ENCODE peak calls at places on chromosomes 1 and 21, in seven cellular contexts. One of them, this sample, is unnamed.

GRCh38 chr1:65020774-65021173 is 54.4 kb upstream of the JAK1 start:
- DNase-seq in stomach: no peak
- DNase-seq in A549: peak
- DNase-seq in heart left ventricle: no peak
- DNase-seq in endothelial cell of umbilical vein: peak
- DNase-seq in ovary: no peak
- DNase-seq in HepG2: peak
- DNase-seq in this sample: no peak

GRCh38 chr1:56758135-56758534 is 61.1 kb downstream of the FYB2 start:
- DNase-seq in stomach: peak
- DNase-seq in A549: peak
- DNase-seq in heart left ventricle: peak
- DNase-seq in endothelial cell of umbilical vein: no peak
- DNase-seq in ovary: no peak
- DNase-seq in HepG2: peak
- DNase-seq in this sample: no peak

GRCh38 chr1:12348113-12348512 is 118.3 kb downstream of the VPS13D start:
- DNase-seq in stomach: no peak
- DNase-seq in A549: no peak
- DNase-seq in heart left ventricle: no peak
- DNase-seq in endothelial cell of umbilical vein: no peak
- DNase-seq in ovary: no peak
- DNase-seq in HepG2: no peak
- DNase-seq in this sample: no peak

GRCh38 chr1:189752461-189752860 is 725.2 kb downstream of the BRINP3 start:
- DNase-seq in stomach: no peak
- DNase-seq in A549: no peak
- DNase-seq in heart left ventricle: no peak
- DNase-seq in endothelial cell of umbilical vein: no peak
- DNase-seq in ovary: no peak
- DNase-seq in HepG2: no peak
- DNase-seq in this sample: no peak

GRCh38 chr1:40592107-40592773 is 60.8 kb downstream of the ZNF684 start:
- DNase-seq in stomach: no peak
- DNase-seq in A549: peak
- DNase-seq in heart left ventricle: no peak
- DNase-seq in endothelial cell of umbilical vein: peak
- DNase-seq in ovary: no peak
- DNase-seq in HepG2: peak
- DNase-seq in this sample: peak

GRCh38 chr21:17799414-17800164 is 19.6 kb downstream of the C21orf91 start:
- DNase-seq in stomach: no peak
- DNase-seq in A549: no peak
- DNase-seq in heart left ventricle: no peak
- DNase-seq in endothelial cell of umbilical vein: no peak
- DNase-seq in ovary: no peak
- DNase-seq in HepG2: no peak
- DNase-seq in this sample: no peak

GRCh38 chr21:22438428-22439086 is 1440.3 kb downstream of the NCAM2 start:
- DNase-seq in stomach: no peak
- DNase-seq in A549: no peak
- DNase-seq in heart left ventricle: no peak
- DNase-seq in endothelial cell of umbilical vein: no peak
- DNase-seq in ovary: no peak
- DNase-seq in HepG2: no peak
- DNase-seq in this sample: no peak

GRCh38 chr1:205074084-205074483 is 10.2 kb downstream of the TMEM81 start:
- DNase-seq in stomach: no peak
- DNase-seq in A549: no peak
- DNase-seq in heart left ventricle: no peak
- DNase-seq in endothelial cell of umbilical vein: no peak
- DNase-seq in ovary: no peak
- DNase-seq in HepG2: no peak
- DNase-seq in this sample: no peak

GRCh38 chr1:159015440-159015909 is 5.8 kb downstream of the IFI16 start:
- DNase-seq in stomach: peak
- DNase-seq in A549: peak
- DNase-seq in heart left ventricle: peak
- DNase-seq in endothelial cell of umbilical vein: peak
- DNase-seq in ovary: no peak
- DNase-seq in HepG2: no peak
- DNase-seq in this sample: peak

GRCh38 chr1:226548281-226549093 is at the start of gene STUM:
- DNase-seq in stomach: peak
- DNase-seq in A549: no peak
- DNase-seq in heart left ventricle: no peak
- DNase-seq in endothelial cell of umbilical vein: peak
- DNase-seq in ovary: no peak
- DNase-seq in HepG2: no peak
- DNase-seq in this sample: no peak

GRCh38 chr1:182164273-182164672 is 102.8 kb upstream of the ZNF648 start:
- DNase-seq in stomach: no peak
- DNase-seq in A549: no peak
- DNase-seq in heart left ventricle: no peak
- DNase-seq in endothelial cell of umbilical vein: no peak
- DNase-seq in ovary: peak
- DNase-seq in HepG2: no peak
- DNase-seq in this sample: no peak

GRCh38 chr1:90127288-90127953 is 132.5 kb downstream of the ZNF326 start:
- DNase-seq in stomach: no peak
- DNase-seq in A549: no peak
- DNase-seq in heart left ventricle: no peak
- DNase-seq in endothelial cell of umbilical vein: no peak
- DNase-seq in ovary: no peak
- DNase-seq in HepG2: no peak
- DNase-seq in this sample: no peak

GRCh38 chr1:43056981-43057391 is 98.3 kb upstream of the SLC2A1 start:
- DNase-seq in stomach: no peak
- DNase-seq in A549: no peak
- DNase-seq in heart left ventricle: no peak
- DNase-seq in endothelial cell of umbilical vein: no peak
- DNase-seq in ovary: peak
- DNase-seq in HepG2: no peak
- DNase-seq in this sample: no peak

GRCh38 chr1:111754964-111755320 is 759 bp upstream of the DDX20 start:
- DNase-seq in stomach: peak
- DNase-seq in A549: peak
- DNase-seq in heart left ventricle: peak
- DNase-seq in endothelial cell of umbilical vein: no peak
- DNase-seq in ovary: no peak
- DNase-seq in HepG2: no peak
- DNase-seq in this sample: no peak

GRCh38 chr1:206769331-206769731 is 1.2 kb upstream of the IL19 start:
- DNase-seq in stomach: peak
- DNase-seq in A549: no peak
- DNase-seq in heart left ventricle: no peak
- DNase-seq in endothelial cell of umbilical vein: no peak
- DNase-seq in ovary: no peak
- DNase-seq in HepG2: no peak
- DNase-seq in this sample: no peak

GRCh38 chr1:104380003-104380402 is 630.3 kb downstream of the AMY1C start:
- DNase-seq in stomach: no peak
- DNase-seq in A549: no peak
- DNase-seq in heart left ventricle: no peak
- DNase-seq in endothelial cell of umbilical vein: no peak
- DNase-seq in ovary: no peak
- DNase-seq in HepG2: no peak
- DNase-seq in this sample: no peak

GRCh38 chr1:209600541-209600940 is 17.0 kb downstream of the CAMK1G start:
- DNase-seq in stomach: no peak
- DNase-seq in A549: no peak
- DNase-seq in heart left ventricle: no peak
- DNase-seq in endothelial cell of umbilical vein: no peak
- DNase-seq in ovary: no peak
- DNase-seq in HepG2: no peak
- DNase-seq in this sample: no peak

GRCh38 chr1:8520483-8520966 is 202.6 kb downstream of the SLC45A1 start:
- DNase-seq in stomach: no peak
- DNase-seq in A549: no peak
- DNase-seq in heart left ventricle: no peak
- DNase-seq in endothelial cell of umbilical vein: no peak
- DNase-seq in ovary: no peak
- DNase-seq in HepG2: peak
- DNase-seq in this sample: no peak

GRCh38 chr1:112818990-112819689 is 104.0 kb upstream of the PPM1J start:
- DNase-seq in stomach: no peak
- DNase-seq in A549: no peak
- DNase-seq in heart left ventricle: peak
- DNase-seq in endothelial cell of umbilical vein: peak
- DNase-seq in ovary: no peak
- DNase-seq in HepG2: no peak
- DNase-seq in this sample: peak

GRCh38 chr1:234533975-234534876 is 55.2 kb upstream of the TARBP1 start:
- DNase-seq in stomach: peak
- DNase-seq in A549: no peak
- DNase-seq in heart left ventricle: peak
- DNase-seq in endothelial cell of umbilical vein: peak
- DNase-seq in ovary: peak
- DNase-seq in HepG2: no peak
- DNase-seq in this sample: no peak

GRCh38 chr1:161096514-161096913 is 1.6 kb upstream of the KLHDC9 start:
- DNase-seq in stomach: no peak
- DNase-seq in A549: no peak
- DNase-seq in heart left ventricle: peak
- DNase-seq in endothelial cell of umbilical vein: no peak
- DNase-seq in ovary: peak
- DNase-seq in HepG2: no peak
- DNase-seq in this sample: no peak

GRCh38 chr21:24939288-24939687 is 668.0 kb downstream of the MRPL39 start:
- DNase-seq in stomach: peak
- DNase-seq in A549: no peak
- DNase-seq in heart left ventricle: no peak
- DNase-seq in endothelial cell of umbilical vein: no peak
- DNase-seq in ovary: no peak
- DNase-seq in HepG2: no peak
- DNase-seq in this sample: no peak

GRCh38 chr1:3049164-3049563 is 19.8 kb upstream of the PRDM16 start:
- DNase-seq in stomach: no peak
- DNase-seq in A549: no peak
- DNase-seq in heart left ventricle: no peak
- DNase-seq in endothelial cell of umbilical vein: no peak
- DNase-seq in ovary: no peak
- DNase-seq in HepG2: no peak
- DNase-seq in this sample: no peak

GRCh38 chr1:156295391-156295947 is at the start of gene GLMP:
- DNase-seq in stomach: peak
- DNase-seq in A549: peak
- DNase-seq in heart left ventricle: peak
- DNase-seq in endothelial cell of umbilical vein: peak
- DNase-seq in ovary: peak
- DNase-seq in HepG2: peak
- DNase-seq in this sample: peak
- TF ChIP-seq POLR2A in stomach: no peak
- TF ChIP-seq POLR2A in A549: peak
- TF ChIP-seq POLR2A in heart left ventricle: no peak
- TF ChIP-seq POLR2A in endothelial cell of umbilical vein: peak
- TF ChIP-seq POLR2A in ovary: no peak
- TF ChIP-seq POLR2A in HepG2: peak
- TF ChIP-seq POLR2A in this sample: peak

DNA sequence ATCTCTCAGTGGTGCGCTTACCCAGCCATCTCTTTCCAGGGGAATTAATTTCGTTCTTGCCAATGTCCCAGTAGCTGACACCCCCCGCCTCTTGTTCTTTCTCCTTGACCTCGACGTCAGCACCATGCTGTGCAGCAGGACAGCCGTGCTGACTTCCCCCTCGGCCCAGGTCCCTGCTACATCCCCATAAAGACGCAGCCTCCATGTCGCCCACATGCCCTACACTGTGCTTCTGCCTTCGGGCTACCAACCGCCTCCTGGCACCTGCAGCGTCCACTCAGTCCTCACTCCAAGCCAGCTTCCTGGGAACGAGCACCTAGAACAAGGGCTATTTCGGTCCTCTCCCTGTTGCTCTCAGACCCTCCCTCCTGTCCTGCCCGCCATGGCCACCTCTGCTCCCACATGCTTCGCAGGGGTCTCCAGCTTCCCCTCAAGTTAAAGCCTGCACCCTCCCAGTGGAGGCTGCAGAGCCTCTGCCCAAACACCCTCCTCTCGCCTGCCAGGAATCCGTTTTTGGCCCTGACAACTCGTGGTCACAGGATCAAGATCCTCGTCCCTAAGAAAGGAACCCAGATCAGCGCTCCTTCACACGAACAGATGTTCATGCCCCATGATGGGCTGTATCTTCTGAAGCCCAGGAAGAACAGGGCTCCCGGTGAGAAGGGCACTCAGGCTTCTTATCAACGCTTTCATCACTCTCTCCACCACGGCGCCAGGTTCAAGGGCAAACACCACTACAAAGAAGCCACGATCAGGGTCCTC is 109.7 kb downstream of the NPHP4 start:
- DNase-seq in stomach: no peak
- DNase-seq in A549: no peak
- DNase-seq in heart left ventricle: no peak
- DNase-seq in endothelial cell of umbilical vein: no peak
- DNase-seq in ovary: no peak
- DNase-seq in HepG2: no peak
- DNase-seq in this sample: no peak
- TF ChIP-seq POLR2A in stomach: no peak
- TF ChIP-seq POLR2A in A549: no peak
- TF ChIP-seq POLR2A in heart left ventricle: no peak
- TF ChIP-seq POLR2A in endothelial cell of umbilical vein: no peak
- TF ChIP-seq POLR2A in ovary: no peak
- TF ChIP-seq POLR2A in HepG2: no peak
- TF ChIP-seq POLR2A in this sample: no peak

GRCh38 chr1:17137441-17137840 is 18.2 kb upstream of the PADI2 start:
- DNase-seq in stomach: no peak
- DNase-seq in A549: no peak
- DNase-seq in heart left ventricle: no peak
- DNase-seq in endothelial cell of umbilical vein: no peak
- DNase-seq in ovary: no peak
- DNase-seq in HepG2: no peak
- DNase-seq in this sample: no peak

GRCh38 chr1:17139637-17140036 is 20.4 kb upstream of the PADI2 start:
- DNase-seq in stomach: no peak
- DNase-seq in A549: no peak
- DNase-seq in heart left ventricle: no peak
- DNase-seq in endothelial cell of umbilical vein: no peak
- DNase-seq in ovary: no peak
- DNase-seq in HepG2: no peak
- DNase-seq in this sample: no peak

GRCh38 chr1:17140279-17140678 is 21.0 kb upstream of the PADI2 start:
- DNase-seq in stomach: no peak
- DNase-seq in A549: no peak
- DNase-seq in heart left ventricle: no peak
- DNase-seq in endothelial cell of umbilical vein: no peak
- DNase-seq in ovary: no peak
- DNase-seq in HepG2: no peak
- DNase-seq in this sample: no peak

GRCh38 chr1:17143760-17144159 is 24.5 kb upstream of the PADI2 start:
- DNase-seq in stomach: no peak
- DNase-seq in A549: no peak
- DNase-seq in heart left ventricle: no peak
- DNase-seq in endothelial cell of umbilical vein: no peak
- DNase-seq in ovary: no peak
- DNase-seq in HepG2: no peak
- DNase-seq in this sample: no peak

GRCh38 chr1:17141441-17142197 is 22.4 kb upstream of the PADI2 start:
- DNase-seq in stomach: no peak
- DNase-seq in A549: no peak
- DNase-seq in heart left ventricle: no peak
- DNase-seq in endothelial cell of umbilical vein: no peak
- DNase-seq in ovary: no peak
- DNase-seq in HepG2: no peak
- DNase-seq in this sample: no peak
- TF ChIP-seq POLR2A in stomach: no peak
- TF ChIP-seq POLR2A in A549: no peak
- TF ChIP-seq POLR2A in heart left ventricle: no peak
- TF ChIP-seq POLR2A in endothelial cell of umbilical vein: no peak
- TF ChIP-seq POLR2A in ovary: no peak
- TF ChIP-seq POLR2A in HepG2: no peak
- TF ChIP-seq POLR2A in this sample: no peak

GRCh38 chr1:6218380-6218779 is 12.5 kb downstream of the RNF207 start:
- DNase-seq in stomach: no peak
- DNase-seq in A549: no peak
- DNase-seq in heart left ventricle: no peak
- DNase-seq in endothelial cell of umbilical vein: no peak
- DNase-seq in ovary: no peak
- DNase-seq in HepG2: no peak
- DNase-seq in this sample: no peak
- TF ChIP-seq POLR2A in stomach: no peak
- TF ChIP-seq POLR2A in A549: no peak
- TF ChIP-seq POLR2A in heart left ventricle: no peak
- TF ChIP-seq POLR2A in endothelial cell of umbilical vein: no peak
- TF ChIP-seq POLR2A in ovary: no peak
- TF ChIP-seq POLR2A in HepG2: no peak
- TF ChIP-seq POLR2A in this sample: no peak

This sample was measured in erythroblast.